ENCODE peak calls at places on chromosomes 5 and 9, in five cellular contexts. A is HFF-Myc; M is foreskin fibroblast; B is RPMI7951; E is stimulated activated CD8-positive, alpha-beta memory T cell treated with anti-CD3 and anti-CD28 coated beads, Interleukin-15, amount 100 ng/mL, for 4 hours. O is an unnamed sample.

GRCh38 chr9:12933957-12934356 is 159.1 kb downstream of the LURAP1L start:
- DNase-seq in E (no peak), B (peak; percentile 27), M (peak; percentile 81), A (peak; percentile 29), O (no peak)

GRCh38 chr5:143562935-143563334 is 159.4 kb upstream of the NR3C1 start:
- DNase-seq in E (no peak), B (peak; percentile 9), A (no peak), M (peak; percentile 68), O (no peak)

GRCh38 chr5:111948517-111948916 is 191.5 kb upstream of the NREP start:
- DNase-seq in A (peak; percentile 84), E (no peak), B (peak; percentile 93), M (peak; percentile 95), O (no peak)

GRCh38 chr9:134545213-134546211 is 96.1 kb upstream of the COL5A1 start:
- DNase-seq in B (peak; percentile 85), A (peak; percentile 50), E (no peak), M (peak; percentile 84), O (no peak)

GRCh38 chr5:98763001-98763630 is 10.3 kb upstream of the RGMB start:
- DNase-seq in A (no peak), M (peak; percentile 78), E (no peak), B (peak; percentile 77), O (no peak)

GRCh38 chr5:95822408-95823240 is at the start of gene GLRX:
- DNase-seq in B (peak; percentile 82), A (no peak), M (peak; percentile 95), E (no peak), O (peak; percentile 53)

GRCh38 chr5:38456657-38457056 is 99.8 kb downstream of the LIFR start:
- DNase-seq in M (peak; percentile 66), A (no peak), B (no peak), E (no peak), O (no peak)

GRCh38 chr5:56146674-56147073 is 86.5 kb downstream of the ANKRD55 start:
- DNase-seq in E (no peak), A (no peak), M (no peak), B (no peak), O (no peak)

GRCh38 chr9:132457508-132457907 is 47.5 kb downstream of the CFAP77 start:
- DNase-seq in A (no peak), M (no peak), E (no peak), B (no peak), O (no peak)

GRCh38 chr5:8842906-8843590 is 702.8 kb downstream of the SEMA5A start:
- DNase-seq in M (peak; percentile 92), E (no peak), B (peak; percentile 66), A (no peak), O (no peak)

GRCh38 chr9:86637515-86637914 is 283.3 kb upstream of the TUT7 start:
- DNase-seq in B (no peak), M (peak; percentile 52), A (peak; percentile 12), E (no peak), O (no peak)

GRCh38 chr9:123225995-123226394 is 42.4 kb downstream of the STRBP start:
- DNase-seq in M (peak; percentile 18), E (no peak), B (peak; percentile 28), A (no peak), O (no peak)

GRCh38 chr9:134323741-134324358 is 2.4 kb upstream of the RXRA start:
- DNase-seq in M (peak; percentile 30), A (no peak), B (peak; percentile 16), E (no peak), O (no peak)

O was measured in effector CD4-positive, alpha-beta T cell.